ENCODE peak calls at places on chromosomes 2 and 18, in six cellular contexts. S, A, M, W, C and Z are unnamed samples.

GRCh38 chr2:201070966-201071304 is 536 bp downstream of the HYCC2 start:
- DNase-seq in S (no peak), A (no peak), M (no peak), W (no peak), C (no peak), Z (no peak)

GRCh38 chr2:33672389-33672788 is 73.3 kb upstream of the FAM98A start:
- DNase-seq in S (no peak), A (no peak), M (no peak), W (no peak), C (no peak), Z (no peak)

GRCh38 chr2:191746809-191747208 is 68.9 kb downstream of the NABP1 start:
- DNase-seq in S (no peak), A (no peak), M (no peak), W (no peak), C (no peak), Z (no peak)

GRCh38 chr2:127097471-127097765 is 9.5 kb downstream of the BIN1 start:
- DNase-seq in S (no peak), A (no peak), M (no peak), W (peak; percentile 42), C (no peak), Z (no peak)

GRCh38 chr18:80253236-80253635 is 5.9 kb upstream of the PARD6G start:
- DNase-seq in S (no peak), A (no peak), M (no peak), W (no peak), C (no peak), Z (no peak)

GRCh38 chr2:46779447-46779941 is 136.1 kb downstream of the MCFD2 start:
- DNase-seq in S (no peak), A (no peak), M (no peak), W (no peak), C (no peak), Z (no peak)

GRCh38 chr2:70715161-70715985 is 52.6 kb downstream of the ADD2 start:
- DNase-seq in S (no peak), A (no peak), M (no peak), W (peak; percentile 25), C (no peak), Z (no peak)

GRCh38 chr2:3532941-3533340 is 13.6 kb upstream of the ADI1 start:
- DNase-seq in S (no peak), A (peak; percentile 91), M (no peak), W (no peak), C (no peak), Z (no peak)

GRCh38 chr2:195961873-195962272 is 106.8 kb downstream of the DNAH7 start:
- DNase-seq in S (peak; percentile 66), A (no peak), M (no peak), W (no peak), C (no peak), Z (no peak)

GRCh38 chr2:832635-833034 is 118.0 kb upstream of the SNTG2 start:
- DNase-seq in S (no peak), A (no peak), M (no peak), W (no peak), C (no peak), Z (no peak)

GRCh38 chr2:830419-831224 is 120.0 kb upstream of the SNTG2 start:
- DNase-seq in S (no peak), A (no peak), M (no peak), W (no peak), C (no peak), Z (no peak)

GRCh38 chr2:831638-832037 is 119.0 kb upstream of the SNTG2 start:
- DNase-seq in S (no peak), A (no peak), M (no peak), W (no peak), C (no peak), Z (no peak)

GRCh38 chr2:833180-833579 is 117.5 kb upstream of the SNTG2 start:
- DNase-seq in S (no peak), A (no peak), M (no peak), W (no peak), C (no peak), Z (no peak)

GRCh38 chr2:831225-831536 is 119.5 kb upstream of the SNTG2 start:
- DNase-seq in S (no peak), A (no peak), M (no peak), W (no peak), C (no peak), Z (no peak)
- H3K27me3 ChIP-seq in S (no peaks in the 10 kb centered on the region), A (peaks cover 7% of the 10 kb centered on the region), M (no peaks in the 10 kb centered on the region), W (no peaks in the 10 kb centered on the region), C (no peaks in the 10 kb centered on the region), Z (no peaks in the 10 kb centered on the region)

GRCh38 chr2:8149011-8149410 is 532.8 kb upstream of the ID2 start:
- DNase-seq in S (no peak), A (no peak), M (no peak), W (no peak), C (no peak), Z (no peak)

GRCh38 chr2:8152392-8153257 is 529.2 kb upstream of the ID2 start:
- DNase-seq in S (no peak), A (no peak), M (no peak), W (no peak), C (no peak), Z (peak; percentile 39)

GRCh38 chr2:8151888-8152287 is 530.0 kb upstream of the ID2 start:
- DNase-seq in S (no peak), A (no peak), M (no peak), W (no peak), C (no peak), Z (no peak)

GRCh38 chr2:8148260-8148880 is 533.5 kb upstream of the ID2 start:
- DNase-seq in S (no peak), A (no peak), M (no peak), W (no peak), C (no peak), Z (no peak)

DNA sequence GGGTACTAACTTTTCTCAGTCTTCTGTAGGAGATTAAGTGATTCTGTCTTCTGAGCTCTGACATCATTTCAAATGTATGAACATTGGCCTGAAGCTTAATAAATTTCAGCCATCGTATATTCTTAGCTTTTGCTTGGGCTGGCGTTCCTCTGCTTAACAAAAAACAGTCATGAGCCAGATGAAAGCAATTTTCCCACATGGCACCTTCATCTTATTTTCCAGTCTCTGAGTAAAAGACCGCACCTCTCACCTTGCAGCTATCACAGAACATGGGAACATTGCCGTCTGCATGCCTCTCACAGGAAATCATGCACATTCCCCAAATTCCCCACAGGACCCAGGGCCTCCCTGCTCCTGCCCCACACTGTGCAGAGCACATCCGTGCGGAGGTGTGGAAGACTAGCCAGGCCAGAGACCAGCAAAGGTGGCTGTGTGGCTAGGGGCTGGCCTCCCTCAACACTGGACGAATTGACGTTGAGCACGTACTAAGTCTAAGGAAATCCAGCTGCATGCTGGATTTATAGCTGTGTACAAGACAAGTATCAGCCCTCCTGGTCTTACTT is 531.8 kb upstream of the ID2 start:
- DNase-seq in S (no peak), A (no peak), M (no peak), W (no peak), C (no peak), Z (no peak)
- H3K36me3 ChIP-seq in S (no peaks in the 10 kb centered on the region), A (no peaks in the 10 kb centered on the region), M (no peaks in the 10 kb centered on the region), W (no peaks in the 10 kb centered on the region), C (no peaks in the 10 kb centered on the region), Z (no peaks in the 10 kb centered on the region)

GRCh38 chr2:42794271-42795046 is 2.1 kb upstream of the HAAO start:
- DNase-seq in S (no peak), A (no peak), M (peak; percentile 59), W (peak; percentile 83), C (no peak), Z (peak; percentile 57)

GRCh38 chr2:42795275-42795674 is 2.9 kb upstream of the HAAO start:
- DNase-seq in S (no peak), A (no peak), M (no peak), W (no peak), C (no peak), Z (no peak)

GRCh38 chr2:42797281-42797680 is 4.9 kb upstream of the HAAO start:
- DNase-seq in S (no peak), A (no peak), M (no peak), W (no peak), C (no peak), Z (no peak)

GRCh38 chr2:42796427-42797248 is 4.3 kb upstream of the HAAO start:
- DNase-seq in S (no peak), A (no peak), M (no peak), W (no peak), C (no peak), Z (peak; percentile 82)

GRCh38 chr2:42795871-42796301 is 3.5 kb upstream of the HAAO start:
- DNase-seq in S (no peak), A (no peak), M (no peak), W (peak; percentile 62), C (no peak), Z (peak; percentile 70)
- H3K27me3 ChIP-seq in S (peaks cover 15% of the 10 kb centered on the region), A (peaks cover 14% of the 10 kb centered on the region), M (no peaks in the 10 kb centered on the region), W (no peaks in the 10 kb centered on the region), C (peaks cover 5% of the 10 kb centered on the region), Z (no peaks in the 10 kb centered on the region)

DNA sequence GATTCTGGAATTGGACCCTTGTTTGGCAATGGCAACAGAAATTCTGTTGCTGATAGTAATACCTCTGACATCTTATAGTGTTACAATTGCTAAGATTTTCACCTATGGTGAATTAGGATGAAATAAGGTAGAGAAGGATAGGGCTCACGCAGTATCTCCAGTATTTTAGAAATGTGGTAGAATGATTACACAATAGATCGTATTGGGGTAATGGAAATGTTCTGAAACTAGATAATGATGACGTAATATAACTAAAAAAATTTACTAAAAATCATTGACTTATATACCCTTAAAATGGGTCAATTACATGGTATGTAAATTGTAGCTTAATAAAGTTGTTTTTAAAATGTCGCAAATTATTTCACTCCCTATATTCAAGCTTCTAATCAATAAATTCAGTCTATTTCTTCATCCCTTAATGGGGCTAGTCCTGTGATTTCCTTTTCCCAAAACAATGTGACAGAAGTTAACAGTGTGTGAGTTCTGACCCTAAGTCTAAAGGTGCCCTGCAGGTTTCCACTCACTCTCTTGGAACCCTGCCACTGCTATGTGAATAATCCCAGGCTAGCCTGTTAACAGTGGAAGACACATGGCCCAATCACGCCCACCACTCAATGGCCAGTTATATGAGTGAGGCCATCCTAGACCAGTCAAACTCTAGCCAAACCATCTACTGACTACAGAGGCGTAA is 31.2 kb downstream of the USP37 start:
- DNase-seq in S (no peak), A (no peak), M (no peak), W (no peak), C (no peak), Z (no peak)
- H3K36me3 ChIP-seq in S (no peaks in the 10 kb centered on the region), A (peaks cover 98% of the 10 kb centered on the region), M (peaks cover 8% of the 10 kb centered on the region), W (peaks cover 71% of the 10 kb centered on the region), C (peaks cover 21% of the 10 kb centered on the region), Z (peaks cover 5% of the 10 kb centered on the region)